ENCODE peak calls at places on chromosomes 16 and 17, in five cellular contexts. One of them, this sample, is unnamed.

GRCh38 chr17:50027639-50028206 is 28.2 kb upstream of the ITGA3 start:
- DNase-seq in CD8-positive, alpha-beta T cell: no peak
- DNase-seq in C1 segment of cervical spinal cord: no peak
- DNase-seq in NCI-H1436: no peak
- DNase-seq in stimulated activated CD8-positive, alpha-beta memory T cell treated with anti-CD3 and anti-CD28 coated beads, Interleukin-4, amount 100 ng/mL, for 1 hour: no peak
- DNase-seq in this sample: no peak

GRCh38 chr17:80132906-80133625 is 13.9 kb downstream of the EIF4A3 start:
- DNase-seq in C1 segment of cervical spinal cord: no peak
- DNase-seq in CD8-positive, alpha-beta T cell: no peak
- DNase-seq in NCI-H1436: no peak
- DNase-seq in stimulated activated CD8-positive, alpha-beta memory T cell treated with anti-CD3 and anti-CD28 coated beads, Interleukin-4, amount 100 ng/mL, for 1 hour: no peak
- DNase-seq in this sample: no peak

GRCh38 chr16:426115-426905 is 861 bp downstream of the RAB11FIP3 start:
- DNase-seq in CD8-positive, alpha-beta T cell: no peak
- DNase-seq in NCI-H1436: no peak
- DNase-seq in C1 segment of cervical spinal cord: peak; percentile 32
- DNase-seq in stimulated activated CD8-positive, alpha-beta memory T cell treated with anti-CD3 and anti-CD28 coated beads, Interleukin-4, amount 100 ng/mL, for 1 hour: no peak
- DNase-seq in this sample: no peak

GRCh38 chr17:29617125-29617480 is 5.6 kb downstream of the CORO6 start:
- DNase-seq in NCI-H1436: peak; percentile 97
- DNase-seq in stimulated activated CD8-positive, alpha-beta memory T cell treated with anti-CD3 and anti-CD28 coated beads, Interleukin-4, amount 100 ng/mL, for 1 hour: peak; percentile 64
- DNase-seq in C1 segment of cervical spinal cord: peak; percentile 68
- DNase-seq in CD8-positive, alpha-beta T cell: peak; percentile 80
- DNase-seq in this sample: peak; percentile 86

GRCh38 chr17:43755389-43755875 is 3.2 kb downstream of the SOST start:
- DNase-seq in C1 segment of cervical spinal cord: no peak
- DNase-seq in stimulated activated CD8-positive, alpha-beta memory T cell treated with anti-CD3 and anti-CD28 coated beads, Interleukin-4, amount 100 ng/mL, for 1 hour: no peak
- DNase-seq in NCI-H1436: no peak
- DNase-seq in CD8-positive, alpha-beta T cell: no peak
- DNase-seq in this sample: no peak

GRCh38 chr17:8138366-8138671 is 13.9 kb downstream of the PER1 start:
- DNase-seq in stimulated activated CD8-positive, alpha-beta memory T cell treated with anti-CD3 and anti-CD28 coated beads, Interleukin-4, amount 100 ng/mL, for 1 hour: no peak
- DNase-seq in CD8-positive, alpha-beta T cell: no peak
- DNase-seq in NCI-H1436: no peak
- DNase-seq in C1 segment of cervical spinal cord: no peak
- DNase-seq in this sample: no peak

GRCh38 chr17:72474740-72475477 is 354.1 kb downstream of the SOX9 start:
- DNase-seq in C1 segment of cervical spinal cord: no peak
- DNase-seq in NCI-H1436: no peak
- DNase-seq in stimulated activated CD8-positive, alpha-beta memory T cell treated with anti-CD3 and anti-CD28 coated beads, Interleukin-4, amount 100 ng/mL, for 1 hour: no peak
- DNase-seq in CD8-positive, alpha-beta T cell: no peak
- DNase-seq in this sample: no peak

GRCh38 chr17:75047398-75048098 is 523 bp downstream of the KCTD2 start:
- DNase-seq in CD8-positive, alpha-beta T cell: no peak
- DNase-seq in stimulated activated CD8-positive, alpha-beta memory T cell treated with anti-CD3 and anti-CD28 coated beads, Interleukin-4, amount 100 ng/mL, for 1 hour: no peak
- DNase-seq in NCI-H1436: no peak
- DNase-seq in C1 segment of cervical spinal cord: peak; percentile 45
- DNase-seq in this sample: no peak

GRCh38 chr16:12395266-12395665 is 408.4 kb downstream of the CPPED1 start:
- DNase-seq in CD8-positive, alpha-beta T cell: no peak
- DNase-seq in NCI-H1436: no peak
- DNase-seq in C1 segment of cervical spinal cord: no peak
- DNase-seq in stimulated activated CD8-positive, alpha-beta memory T cell treated with anti-CD3 and anti-CD28 coated beads, Interleukin-4, amount 100 ng/mL, for 1 hour: no peak
- DNase-seq in this sample: no peak

GRCh38 chr16:84613408-84614071 is 4.3 kb downstream of the COTL1 start:
- DNase-seq in NCI-H1436: no peak
- DNase-seq in CD8-positive, alpha-beta T cell: no peak
- DNase-seq in C1 segment of cervical spinal cord: peak; percentile 45
- DNase-seq in stimulated activated CD8-positive, alpha-beta memory T cell treated with anti-CD3 and anti-CD28 coated beads, Interleukin-4, amount 100 ng/mL, for 1 hour: no peak
- DNase-seq in this sample: no peak

GRCh38 chr17:40458001-40458791 is 14.9 kb downstream of the IGFBP4 start:
- DNase-seq in stimulated activated CD8-positive, alpha-beta memory T cell treated with anti-CD3 and anti-CD28 coated beads, Interleukin-4, amount 100 ng/mL, for 1 hour: no peak
- DNase-seq in NCI-H1436: no peak
- DNase-seq in CD8-positive, alpha-beta T cell: no peak
- DNase-seq in C1 segment of cervical spinal cord: no peak
- DNase-seq in this sample: no peak

GRCh38 chr17:38322156-38322779 is 21.5 kb downstream of the GPR179 start:
- DNase-seq in CD8-positive, alpha-beta T cell: peak; percentile 60
- DNase-seq in stimulated activated CD8-positive, alpha-beta memory T cell treated with anti-CD3 and anti-CD28 coated beads, Interleukin-4, amount 100 ng/mL, for 1 hour: peak; percentile 39
- DNase-seq in C1 segment of cervical spinal cord: peak; percentile 34
- DNase-seq in NCI-H1436: peak; percentile 65
- DNase-seq in this sample: peak; percentile 30

GRCh38 chr17:2776589-2777241 is 19.5 kb upstream of the RAP1GAP2 start:
- DNase-seq in C1 segment of cervical spinal cord: no peak
- DNase-seq in NCI-H1436: peak; percentile 80
- DNase-seq in CD8-positive, alpha-beta T cell: no peak
- DNase-seq in stimulated activated CD8-positive, alpha-beta memory T cell treated with anti-CD3 and anti-CD28 coated beads, Interleukin-4, amount 100 ng/mL, for 1 hour: no peak
- DNase-seq in this sample: peak; percentile 12

GRCh38 chr17:74862108-74862901 is 2.6 kb upstream of the GRIN2C start:
- DNase-seq in C1 segment of cervical spinal cord: peak; percentile 59
- DNase-seq in CD8-positive, alpha-beta T cell: peak; percentile 64
- DNase-seq in NCI-H1436: peak; percentile 59
- DNase-seq in stimulated activated CD8-positive, alpha-beta memory T cell treated with anti-CD3 and anti-CD28 coated beads, Interleukin-4, amount 100 ng/mL, for 1 hour: peak; percentile 17
- DNase-seq in this sample: peak; percentile 57

GRCh38 chr17:79789943-79790804 is 6.7 kb downstream of the CBX8 start:
- DNase-seq in CD8-positive, alpha-beta T cell: no peak
- DNase-seq in NCI-H1436: no peak
- DNase-seq in stimulated activated CD8-positive, alpha-beta memory T cell treated with anti-CD3 and anti-CD28 coated beads, Interleukin-4, amount 100 ng/mL, for 1 hour: no peak
- DNase-seq in C1 segment of cervical spinal cord: peak; percentile 53
- DNase-seq in this sample: peak; percentile 53

GRCh38 chr17:75771334-75772281 is 6.6 kb upstream of the GALK1 start:
- DNase-seq in CD8-positive, alpha-beta T cell: no peak
- DNase-seq in NCI-H1436: no peak
- DNase-seq in stimulated activated CD8-positive, alpha-beta memory T cell treated with anti-CD3 and anti-CD28 coated beads, Interleukin-4, amount 100 ng/mL, for 1 hour: no peak
- DNase-seq in C1 segment of cervical spinal cord: no peak
- DNase-seq in this sample: no peak

This sample was measured in NCI-H774.